ENCODE peak calls at places on chromosomes 16 and 17, in five cellular contexts. H, X, W, C and M are unnamed samples.

GRCh38 chr17:34673995-34674900 is 94.9 kb downstream of the TMEM132E start:
- DNase-seq in H (no peak), X (no peak), W (no peak), C (no peak), M (no peak)

GRCh38 chr16:745739-746138 is 4.9 kb upstream of the CIAO3 start:
- DNase-seq in H (no peak), X (peak), W (peak), C (no peak), M (no peak)

GRCh38 chr17:4635823-4636375 is 5.6 kb downstream of the ALOX15 start:
- DNase-seq in H (no peak), X (no peak), W (no peak), C (no peak), M (no peak)

GRCh38 chr17:16181581-16181980 is 33.8 kb downstream of the NCOR1 start:
- DNase-seq in H (no peak), X (no peak), W (no peak), C (no peak), M (no peak)

GRCh38 chr16:19860146-19861030 is 24.3 kb downstream of the GPRC5B start:
- DNase-seq in H (no peak), X (no peak), W (no peak), C (no peak), M (peak)

GRCh38 chr16:65392831-65393565 is 271.1 kb upstream of the CDH11 start:
- DNase-seq in H (no peak), X (no peak), W (no peak), C (no peak), M (peak)

GRCh38 chr16:1543085-1543896 is 9.8 kb downstream of the TMEM204 start:
- DNase-seq in H (no peak), X (peak), W (peak), C (peak), M (peak)

GRCh38 chr17:13031718-13032350 is 14.0 kb upstream of the ELAC2 start:
- DNase-seq in H (no peak), X (peak), W (peak), C (peak), M (peak)

GRCh38 chr16:75238853-75239371 is 12.5 kb downstream of the BCAR1 start:
- DNase-seq in H (no peak), X (no peak), W (no peak), C (peak), M (no peak)

GRCh38 chr16:83802135-83802534 is 5.6 kb upstream of the HSBP1 start:
- DNase-seq in H (no peak), X (no peak), W (no peak), C (no peak), M (peak)

GRCh38 chr17:41885733-41886132 is 20.5 kb upstream of the KLHL11 start:
- DNase-seq in H (no peak), X (no peak), W (peak), C (no peak), M (no peak)

GRCh38 chr16:10616744-10617640 is 36.6 kb upstream of the EMP2 start:
- DNase-seq in H (no peak), X (peak), W (no peak), C (no peak), M (peak)

GRCh38 chr17:47844814-47845453 is 3.9 kb upstream of the SCRN2 start:
- DNase-seq in H (no peak), X (no peak), W (peak), C (no peak), M (no peak)

GRCh38 chr17:13541032-13541480 is 60.7 kb downstream of the HS3ST3A1 start:
- DNase-seq in H (no peak), X (no peak), W (peak), C (peak), M (peak)

GRCh38 chr17:65750678-65751077 is 189.2 kb upstream of the AXIN2 start:
- DNase-seq in H (peak), X (peak), W (peak), C (no peak), M (peak)

GRCh38 chr17:68052810-68053209 is 17.3 kb downstream of the KPNA2 start:
- DNase-seq in H (no peak), X (no peak), W (no peak), C (no peak), M (no peak)

GRCh38 chr17:17685775-17686291 is 4.6 kb downstream of the RAI1 start:
- DNase-seq in H (no peak), X (peak), W (peak), C (no peak), M (peak)

GRCh38 chr16:86609115-86609514 is 30.8 kb downstream of the FOXL1 start:
- DNase-seq in H (no peak), X (no peak), W (no peak), C (no peak), M (no peak)

GRCh38 chr17:46152423-46152822 is 40.8 kb downstream of the KANSL1 start:
- DNase-seq in H (no peak), X (no peak), W (no peak), C (no peak), M (no peak)

GRCh38 chr16:81708459-81709368 is 70.4 kb upstream of the PLCG2 start:
- DNase-seq in H (no peak), X (peak), W (peak), C (no peak), M (no peak)

GRCh38 chr17:17025621-17026020 is 16.6 kb upstream of the MPRIP start:
- DNase-seq in H (no peak), X (no peak), W (no peak), C (no peak), M (no peak)

GRCh38 chr17:10999484-10999883 is 161.6 kb upstream of the PIRT start:
- DNase-seq in H (no peak), X (peak), W (no peak), C (no peak), M (no peak)

GRCh38 chr16:1984347-1985225 is 593 bp downstream of the GFER start:
- DNase-seq in H (no peak), X (peak), W (no peak), C (no peak), M (no peak)

GRCh38 chr16:31192856-31193642 is 9.5 kb downstream of the PYCARD start:
- DNase-seq in H (no peak), X (no peak), W (no peak), C (no peak), M (no peak)

DNA sequence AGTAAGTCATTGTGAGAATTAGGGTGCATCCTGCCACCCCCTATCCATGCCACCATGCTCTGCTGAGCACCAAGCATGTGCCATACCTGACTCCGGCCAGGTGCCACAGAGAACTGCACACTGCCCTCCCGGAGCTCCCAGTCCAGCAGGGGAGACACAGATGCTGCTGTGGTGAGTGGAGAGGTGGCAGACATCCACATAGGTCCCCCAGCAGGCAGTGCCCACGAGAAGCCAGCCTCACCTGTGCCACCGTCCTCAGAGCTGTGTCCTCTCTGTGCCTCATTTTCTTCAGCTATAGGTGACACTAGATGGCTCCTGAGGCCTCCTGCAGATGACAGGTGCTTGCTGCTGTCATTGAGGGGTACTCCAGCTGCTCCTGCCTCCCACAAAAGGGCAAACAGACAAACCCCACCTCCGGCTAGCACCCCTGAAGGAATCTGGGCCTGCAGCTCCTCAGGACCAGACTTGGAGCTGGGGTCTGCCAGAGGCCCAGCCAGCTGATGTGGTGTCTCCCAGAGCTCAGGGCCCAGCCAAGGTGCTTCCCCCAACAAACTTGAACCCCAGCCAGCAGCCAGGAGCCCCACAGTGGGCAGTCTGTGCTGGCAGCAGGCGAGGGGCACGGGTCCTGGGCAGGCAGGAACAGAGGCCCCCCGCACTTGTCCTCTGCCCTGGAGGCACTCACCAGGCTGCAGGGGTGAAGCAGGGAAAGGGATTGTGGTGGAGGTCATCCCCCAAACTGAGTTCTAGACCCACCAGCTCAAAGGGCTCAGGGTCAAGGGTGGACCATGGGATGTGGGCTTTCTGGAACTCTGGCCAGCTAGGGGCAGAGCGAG is 17.1 kb downstream of the FOXJ1 start:
- DNase-seq in H (no peak), X (no peak), W (no peak), C (no peak), M (no peak)
- TF ChIP-seq CTCF in H (no peak), X (no peak), W (no peak), C (no peak), M (no peak)

DNA sequence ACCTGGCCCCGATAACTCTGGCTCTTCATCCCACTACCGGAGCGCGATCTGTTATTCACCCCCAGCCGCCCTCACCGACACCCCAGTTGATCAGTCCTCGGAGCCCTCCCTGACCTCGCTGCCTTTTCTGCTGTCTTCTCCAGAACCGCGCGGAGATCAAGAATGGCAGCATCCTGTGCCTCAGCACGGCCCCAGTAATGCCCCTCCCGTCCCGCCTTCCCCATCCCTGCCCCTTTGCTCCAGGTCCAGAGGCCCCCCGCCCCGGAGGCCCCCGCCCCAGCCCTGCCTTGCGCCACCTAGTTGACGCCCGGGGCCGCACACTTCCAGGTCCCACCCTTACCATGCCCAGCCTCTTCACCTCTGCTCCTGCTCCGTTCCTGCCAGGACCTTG is 872 bp downstream of the ELMO3 start:
- DNase-seq in H (no peak), X (peak), W (no peak), C (no peak), M (no peak)
- TF ChIP-seq CTCF in H (peak), X (no peak), W (no peak), C (no peak), M (peak)

GRCh38 chr17:58082341-58082869 is 814 bp upstream of the DYNLL2 start:
- DNase-seq in H (no peak), X (peak), W (no peak), C (no peak), M (no peak)

GRCh38 chr17:58082870-58083490 is at the start of gene DYNLL2:
- DNase-seq in H (peak), X (peak), W (peak), C (peak), M (peak)

GRCh38 chr17:58085039-58085715 is 2.0 kb downstream of the DYNLL2 start:
- DNase-seq in H (no peak), X (no peak), W (no peak), C (no peak), M (no peak)

GRCh38 chr17:58083491-58084316 is 485 bp downstream of the DYNLL2 start:
- DNase-seq in H (no peak), X (peak), W (peak), C (peak), M (peak)

DNA sequence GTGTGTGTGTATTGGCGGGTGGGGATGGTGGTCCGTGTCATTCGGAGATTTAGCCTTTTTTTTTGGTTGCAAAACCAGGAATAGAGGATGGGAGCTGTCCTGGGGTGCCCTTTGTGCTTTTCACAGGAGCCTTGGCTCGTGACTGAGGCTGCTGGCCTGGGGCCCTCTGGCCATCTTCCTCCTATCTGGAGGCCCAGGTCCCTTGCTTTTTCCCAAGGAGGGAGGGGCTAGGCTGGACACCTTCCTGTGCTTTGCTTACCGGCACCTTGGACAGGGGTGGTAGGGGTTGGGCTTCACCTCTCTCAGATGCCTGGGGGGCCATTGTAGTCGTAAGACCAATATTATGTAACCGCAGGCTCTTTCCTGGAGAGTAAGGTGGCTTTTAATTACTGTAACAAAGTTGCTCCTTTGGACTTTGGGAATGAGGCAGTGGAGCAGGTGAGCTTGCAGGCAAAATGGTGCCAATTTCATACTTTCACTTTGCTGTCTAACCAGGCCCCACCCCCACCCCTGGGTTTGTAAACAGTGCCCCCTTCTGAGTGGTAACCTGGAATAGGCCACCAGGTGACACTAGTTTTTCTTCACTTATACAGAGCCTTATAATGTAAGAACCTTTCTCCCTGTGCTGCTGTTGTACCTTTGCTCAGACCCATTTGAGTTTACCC is 1.2 kb downstream of the DYNLL2 start:
- DNase-seq in H (no peak), X (peak), W (peak), C (peak), M (peak)
- TF ChIP-seq CTCF in H (no peak), X (no peak), W (peak), C (no peak), M (peak)

GRCh38 chr16:57043248-57043647 is 49.1 kb upstream of the CPNE2 start:
- DNase-seq in H (no peak), X (no peak), W (no peak), C (no peak), M (no peak)

GRCh38 chr16:57042157-57043111 is 49.9 kb upstream of the CPNE2 start:
- DNase-seq in H (no peak), X (no peak), W (no peak), C (no peak), M (peak)

GRCh38 chr16:57048095-57048494 is 44.3 kb upstream of the CPNE2 start:
- DNase-seq in H (no peak), X (no peak), W (no peak), C (no peak), M (no peak)

GRCh38 chr16:57044931-57045693 is 47.3 kb upstream of the CPNE2 start:
- DNase-seq in H (no peak), X (no peak), W (no peak), C (no peak), M (no peak)

DNA sequence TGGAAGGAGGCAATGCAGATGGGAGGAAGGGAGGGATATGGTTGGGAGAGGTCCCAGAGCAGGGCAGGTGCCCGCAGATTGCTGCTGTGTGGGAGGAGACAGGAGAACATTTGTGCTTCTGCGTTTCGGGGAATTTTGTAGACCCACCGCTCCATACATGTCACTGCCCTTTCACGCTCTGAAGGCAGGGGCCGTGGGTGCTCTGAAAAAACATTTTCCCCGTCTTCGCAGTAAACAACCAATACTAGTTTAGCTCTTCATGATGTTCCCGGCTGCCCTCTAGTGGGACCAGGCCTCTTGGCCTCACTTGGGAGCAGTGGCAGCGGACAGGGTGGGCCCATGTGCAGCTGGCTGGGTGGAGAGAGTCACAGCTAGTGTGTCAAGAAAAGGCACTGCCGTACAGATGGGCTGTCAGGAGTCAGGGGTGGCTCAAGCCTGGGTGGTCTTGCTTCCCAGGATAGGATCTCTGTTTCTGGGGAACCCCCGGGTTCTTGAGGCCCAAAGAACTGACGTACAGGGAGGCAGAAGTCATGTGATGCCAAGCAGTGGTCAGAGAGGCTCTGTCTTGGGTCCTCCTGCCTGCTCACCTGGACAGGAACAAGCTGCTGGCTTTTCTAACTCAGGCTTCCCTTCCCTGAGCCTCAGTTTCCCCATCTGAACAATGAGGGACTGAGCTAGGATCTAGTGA is 46.5 kb upstream of the CPNE2 start:
- DNase-seq in H (no peak), X (peak), W (peak), C (peak), M (peak)
- TF ChIP-seq CTCF in H (no peak), X (peak), W (peak), C (peak), M (peak)

DNA sequence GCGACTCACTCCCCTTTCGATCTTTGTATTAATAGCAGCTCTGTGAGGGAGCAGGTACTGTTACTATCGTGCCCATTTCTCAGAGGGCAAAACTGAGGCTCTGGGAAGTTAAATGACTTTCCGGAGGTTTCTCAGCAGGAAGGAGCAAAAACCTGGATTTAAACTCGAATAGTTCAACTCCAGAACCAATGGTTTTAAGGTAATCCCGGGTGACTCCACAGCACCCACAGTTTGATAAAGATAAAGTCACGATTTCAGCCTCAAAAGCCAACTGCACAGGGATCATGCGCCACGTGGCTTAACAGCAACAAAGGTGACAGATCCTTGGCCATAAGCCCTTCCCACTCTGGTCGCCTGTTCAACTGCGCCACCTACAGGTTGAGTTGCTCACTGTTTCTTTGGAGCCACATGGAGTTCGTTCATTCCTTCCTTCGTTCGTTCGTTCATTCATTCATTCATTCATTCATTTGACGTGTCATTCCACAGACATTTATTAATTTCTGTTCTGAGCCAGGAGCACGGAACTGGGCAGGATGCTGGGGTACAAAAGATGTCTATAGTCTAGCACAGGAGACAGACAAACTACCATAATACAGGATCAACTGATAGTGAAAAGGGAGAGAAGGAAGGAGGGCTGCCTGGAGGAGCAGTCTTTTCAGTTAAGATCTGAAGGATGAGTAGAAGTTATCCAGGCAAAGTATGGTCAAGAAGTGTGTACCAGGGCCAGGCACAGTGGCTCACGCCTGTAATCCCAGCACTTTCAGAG is 134.8 kb downstream of the HS3ST2 start:
- DNase-seq in H (no peak), X (peak), W (peak), C (peak), M (peak)
- TF ChIP-seq CTCF in H (peak), X (peak), W (peak), C (peak), M (peak)

DNA sequence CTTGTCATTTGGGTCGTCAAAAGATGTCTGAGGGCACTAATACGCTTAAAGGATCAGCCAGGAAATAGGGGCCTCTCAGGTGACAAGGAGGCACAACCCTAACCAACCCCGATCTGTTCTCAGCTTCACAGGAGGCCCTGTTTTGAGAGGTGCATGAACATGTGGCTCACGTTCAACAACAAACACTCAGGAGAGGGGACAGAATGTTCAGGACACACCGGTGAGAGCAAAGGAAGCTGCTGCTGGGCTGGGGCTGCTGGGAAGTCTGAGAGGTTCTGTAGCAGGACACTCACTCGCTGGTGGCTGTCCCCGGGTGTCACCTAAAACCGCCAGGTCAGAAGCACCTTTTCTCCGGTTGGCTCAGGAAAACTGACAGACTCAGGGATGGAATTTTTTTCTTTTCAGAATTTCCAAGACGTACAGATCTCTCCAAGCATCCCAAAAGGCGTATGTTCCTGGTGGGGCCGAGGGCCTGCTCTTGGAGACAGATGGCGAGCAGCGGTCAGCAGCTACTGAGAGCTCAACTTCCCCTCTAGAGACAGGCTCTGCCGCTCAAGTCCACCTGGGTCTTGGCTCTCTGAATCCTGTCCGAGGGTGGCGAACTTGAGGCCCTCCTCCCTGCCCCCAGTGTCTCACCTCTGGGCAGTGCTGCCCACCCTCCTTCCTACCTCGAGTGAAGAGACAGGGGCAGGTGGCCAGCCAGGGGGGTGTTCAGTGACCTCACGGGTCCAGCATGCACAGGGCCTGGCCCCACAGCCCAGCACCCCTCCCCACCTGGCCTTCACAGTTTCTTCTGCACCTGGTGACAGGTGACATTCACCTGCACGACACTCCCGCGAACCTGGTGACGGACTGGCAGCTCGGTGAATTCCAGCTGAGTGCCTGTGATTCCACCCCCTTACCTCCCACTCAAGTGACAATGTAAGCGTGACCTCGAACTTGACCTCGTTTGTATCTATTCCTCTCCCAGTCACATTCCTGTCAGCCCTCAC is 22.9 kb downstream of the CLUH start:
- DNase-seq in H (no peak), X (no peak), W (no peak), C (peak), M (no peak)
- TF ChIP-seq CTCF in H (no peak), X (no peak), W (no peak), C (no peak), M (no peak)